ENCODE peak calls at places on chromosomes 4 and X, in four cellular contexts. K is nephron progenitor cell, S is activated T-cell treated with anti-CD3 and anti-CD28 coated beads for 4 hours, N is posterior cingulate gyrus. Y is an unnamed sample.

GRCh38 chr4:187393546-187394344 is 601.8 kb upstream of the ZFP42 start:
- DNase-seq in K (no peak), N (no peak), S (no peak), Y (no peak)

GRCh38 chr4:139576219-139576618 is 20.2 kb upstream of the SETD7 start:
- DNase-seq in N (no peak), S (no peak), K (no peak), Y (no peak)

GRCh38 chrX:53440631-53441517 is 6.7 kb upstream of the HSD17B10 start:
- DNase-seq in K (peak), S (no peak), N (no peak), Y (no peak)

GRCh38 chr4:110163327-110164070 is 34.9 kb downstream of the ELOVL6 start:
- DNase-seq in S (no peak), K (no peak), N (no peak), Y (no peak)

GRCh38 chrX:110021180-110022022 is 18.5 kb downstream of the TMEM164 start:
- DNase-seq in S (no peak), K (no peak), N (no peak), Y (no peak)

GRCh38 chrX:131752493-131753198 is 208.8 kb downstream of the OR13H1 start:
- DNase-seq in K (no peak), S (no peak), N (peak), Y (peak)

GRCh38 chr4:4524364-4524763 is 17.5 kb downstream of the STX18 start:
- DNase-seq in N (no peak), K (peak), S (peak), Y (no peak)

GRCh38 chr4:6568689-6569332 is 6.2 kb upstream of the MAN2B2 start:
- DNase-seq in K (no peak), N (no peak), S (no peak), Y (no peak)

GRCh38 chr4:128288689-128289106 is 1.1 kb upstream of the PGRMC2 start:
- DNase-seq in N (no peak), K (no peak), S (peak), Y (peak)

GRCh38 chr4:140052050-140052449 is 101.9 kb downstream of the MAML3 start:
- DNase-seq in S (peak), N (no peak), K (no peak), Y (no peak)

GRCh38 chr4:742742-743311 is 37.2 kb downstream of the PCGF3 start:
- DNase-seq in N (no peak), S (peak), K (peak), Y (peak)

GRCh38 chr4:105895324-105895608 is at the start of gene NPNT:
- DNase-seq in S (no peak), K (peak), N (no peak), Y (no peak)

GRCh38 chr4:8617486-8618040 is 25.0 kb downstream of the CPZ start:
- DNase-seq in K (no peak), N (no peak), S (no peak), Y (no peak)

GRCh38 chr4:1659104-1659725 is 24.9 kb downstream of the FAM53A start:
- DNase-seq in K (no peak), N (no peak), S (no peak), Y (no peak)

GRCh38 chr4:165326831-165327210 is 648 bp upstream of the MSMO1 start:
- DNase-seq in K (peak), N (no peak), S (no peak), Y (no peak)

GRCh38 chrX:132488092-132488749 is 617 bp downstream of the MBNL3 start:
- DNase-seq in N (no peak), K (no peak), S (no peak), Y (peak)

GRCh38 chr4:127849505-127850234 is 31.0 kb upstream of the PLK4 start:
- DNase-seq in S (no peak), K (no peak), N (no peak), Y (no peak)

GRCh38 chr4:114773341-114773740 is 174.7 kb downstream of the UGT8 start:
- DNase-seq in S (no peak), K (no peak), N (no peak), Y (no peak)

GRCh38 chr4:41878991-41879491 is 56.2 kb upstream of the TMEM33 start:
- DNase-seq in N (no peak), S (no peak), K (peak), Y (no peak)

GRCh38 chr4:119337010-119337409 is 15.1 kb upstream of the FABP2 start:
- DNase-seq in K (no peak), S (no peak), N (no peak), Y (no peak)

GRCh38 chr4:110344165-110344564 is 131.8 kb upstream of the ENPEP start:
- DNase-seq in N (no peak), S (no peak), K (no peak), Y (no peak)

GRCh38 chrX:39946822-39947221 is 150.9 kb downstream of the BCOR start:
- DNase-seq in K (no peak), N (no peak), S (no peak), Y (no peak)

Y was measured in T-helper 22 cell.